ENCODE peak calls at places on chromosome 13, in five cellular contexts. O is tibial nerve, S is A549, N is transverse colon, Z is ovary. V is an unnamed sample.

GRCh38 chr13:24253520-24254150 is 55.7 kb upstream of the C1QTNF9 start:
- DNase-seq in O (no peak), Z (no peak), N (no peak), S (no peak), V (no peak)

GRCh38 chr13:79194272-79194671 is 211.8 kb downstream of the RBM26 start:
- DNase-seq in N (peak), Z (no peak), O (no peak), S (no peak), V (no peak)

GRCh38 chr13:112244495-112245177 is 131.5 kb upstream of the SPACA7 start:
- DNase-seq in Z (no peak), S (no peak), N (no peak), O (no peak), V (no peak)

GRCh38 chr13:49348748-49349147 is 95.1 kb downstream of the CAB39L start:
- DNase-seq in S (no peak), Z (no peak), O (no peak), N (no peak), V (no peak)

GRCh38 chr13:96499646-96500045 is 409.7 kb downstream of the HS6ST3 start:
- DNase-seq in S (no peak), Z (no peak), N (no peak), O (no peak), V (no peak)

GRCh38 chr13:42999491-42999890 is 7.5 kb upstream of the EPSTI1 start:
- DNase-seq in S (no peak), O (no peak), N (no peak), Z (no peak), V (no peak)

GRCh38 chr13:91308299-91308698 is 39.2 kb upstream of the MIR17HG start:
- DNase-seq in Z (no peak), N (no peak), O (no peak), S (no peak), V (no peak)

GRCh38 chr13:76903544-76904162 is 17.4 kb upstream of the KCTD12 start:
- DNase-seq in O (peak), S (peak), Z (peak), N (peak), V (peak)

GRCh38 chr13:113589961-113590339 is 5.4 kb downstream of the TFDP1 start:
- DNase-seq in S (no peak), N (peak), O (no peak), Z (no peak), V (peak)

GRCh38 chr13:98141938-98142426 is 912 bp upstream of the FARP1 start:
- DNase-seq in N (peak), O (no peak), Z (peak), S (no peak), V (peak)

GRCh38 chr13:80339841-80340642 is 884 bp downstream of the SPRY2 start:
- DNase-seq in O (no peak), S (peak), Z (peak), N (peak), V (peak)

GRCh38 chr13:80340643-80341097 is 256 bp downstream of the SPRY2 start:
- DNase-seq in S (peak), N (no peak), O (no peak), Z (no peak), V (no peak)

GRCh38 chr13:80341771-80342271 is 895 bp upstream of the SPRY2 start:
- DNase-seq in N (peak), Z (peak), S (peak), O (no peak), V (no peak)

GRCh38 chr13:80342541-80343371 is 1.8 kb upstream of the SPRY2 start:
- DNase-seq in S (peak), Z (peak), N (peak), O (peak), V (peak)

GRCh38 chr13:80341098-80341701 is at the start of gene SPRY2:
- DNase-seq in S (peak), N (peak), O (peak), Z (peak), V (peak)
- TF ChIP-seq EP300 in S (no peak), N (no peak), O (no peak), Z (no peak), V (no peak)

GRCh38 chr13:30796833-30797601 is 61.7 kb downstream of the ALOX5AP start:
- DNase-seq in Z (no peak), S (no peak), N (no peak), O (no peak), V (no peak)

GRCh38 chr13:30800107-30800506 is 64.8 kb downstream of the ALOX5AP start:
- DNase-seq in O (no peak), N (no peak), Z (no peak), S (no peak), V (no peak)

GRCh38 chr13:30797847-30798246 is 62.5 kb downstream of the ALOX5AP start:
- DNase-seq in S (no peak), O (no peak), N (no peak), Z (no peak), V (no peak)

GRCh38 chr13:30798776-30799625 is 63.7 kb downstream of the ALOX5AP start:
- DNase-seq in Z (no peak), O (no peak), N (no peak), S (no peak), V (no peak)

DNA sequence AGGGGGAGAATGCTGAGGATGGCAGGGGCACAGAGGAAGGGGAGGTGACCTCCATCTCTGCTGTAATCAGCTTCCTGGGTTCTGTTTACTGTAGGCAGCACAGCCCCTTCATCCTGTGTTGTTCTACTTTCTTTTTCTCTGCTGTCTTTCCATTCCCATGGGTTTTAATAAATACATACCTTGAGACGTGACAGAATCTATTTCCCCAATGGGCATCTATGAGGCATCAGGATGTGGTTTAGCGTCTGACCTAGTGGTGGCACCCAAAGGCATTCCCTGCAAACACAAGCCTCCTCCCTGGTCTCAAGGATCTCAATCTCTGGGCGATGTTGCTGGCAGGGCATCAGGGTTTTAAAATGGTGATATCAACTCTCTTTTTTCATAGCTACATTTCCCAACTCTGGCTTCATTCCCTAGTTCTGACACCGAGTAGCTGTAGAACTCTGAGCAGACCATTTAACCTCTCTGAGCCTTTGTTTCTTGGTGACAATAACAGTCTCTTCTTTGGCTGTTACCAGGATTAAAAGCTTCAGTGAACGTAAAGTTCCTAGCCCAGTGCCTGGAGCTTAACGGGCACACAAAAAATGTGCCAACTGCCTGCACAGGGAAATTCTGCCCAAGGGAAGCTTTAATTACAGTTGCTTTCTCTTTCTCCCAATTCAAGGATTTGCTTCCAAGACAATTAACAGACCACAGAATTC is 60.9 kb downstream of the ALOX5AP start:
- DNase-seq in S (peak), N (no peak), Z (no peak), O (no peak), V (no peak)
- TF ChIP-seq CTCF in S (no peak), N (no peak), Z (no peak), O (no peak), V (no peak)

GRCh38 chr13:59483441-59484116 is 680.1 kb downstream of the DIAPH3 start:
- DNase-seq in Z (no peak), O (no peak), S (no peak), N (no peak), V (no peak)
- TF ChIP-seq EP300 in Z (no peak), O (no peak), S (no peak), N (no peak), V (no peak)

DNA sequence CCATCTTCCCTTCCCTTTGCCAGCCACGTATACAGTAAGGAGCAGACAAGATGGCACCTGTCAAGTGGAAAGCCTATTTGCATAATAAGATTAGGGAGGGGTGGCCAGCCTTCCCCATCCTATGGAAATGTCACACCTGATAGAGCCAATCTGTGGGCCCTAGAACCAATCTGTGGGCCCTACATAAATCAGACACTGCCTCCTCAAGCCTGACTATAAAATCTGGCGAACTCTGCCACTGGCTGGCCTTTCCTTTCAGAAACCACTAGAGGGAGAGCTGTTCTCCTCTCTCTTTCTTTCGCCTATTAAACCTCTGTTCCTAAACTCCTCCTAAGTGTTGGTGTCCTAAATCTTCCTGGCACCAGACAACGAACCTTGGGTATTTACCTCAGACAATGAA is 231.5 kb upstream of the KLHL1 start:
- DNase-seq in S (peak), N (no peak), O (no peak), Z (no peak), V (peak)
- TF ChIP-seq CTCF in S (no peak), N (peak), O (peak), Z (no peak), V (peak)

GRCh38 chr13:44434441-44435141 is 61.0 kb downstream of the SERP2 start:
- DNase-seq in O (no peak), N (no peak), S (no peak), Z (peak), V (no peak)

GRCh38 chr13:44438234-44438579 is 64.6 kb downstream of the SERP2 start:
- DNase-seq in S (no peak), O (no peak), Z (no peak), N (no peak), V (no peak)

GRCh38 chr13:44435142-44435982 is 61.7 kb downstream of the SERP2 start:
- DNase-seq in O (peak), S (peak), N (peak), Z (peak), V (peak)

GRCh38 chr13:44437356-44438233 is 64.0 kb downstream of the SERP2 start:
- DNase-seq in N (no peak), O (no peak), Z (no peak), S (peak), V (no peak)

DNA sequence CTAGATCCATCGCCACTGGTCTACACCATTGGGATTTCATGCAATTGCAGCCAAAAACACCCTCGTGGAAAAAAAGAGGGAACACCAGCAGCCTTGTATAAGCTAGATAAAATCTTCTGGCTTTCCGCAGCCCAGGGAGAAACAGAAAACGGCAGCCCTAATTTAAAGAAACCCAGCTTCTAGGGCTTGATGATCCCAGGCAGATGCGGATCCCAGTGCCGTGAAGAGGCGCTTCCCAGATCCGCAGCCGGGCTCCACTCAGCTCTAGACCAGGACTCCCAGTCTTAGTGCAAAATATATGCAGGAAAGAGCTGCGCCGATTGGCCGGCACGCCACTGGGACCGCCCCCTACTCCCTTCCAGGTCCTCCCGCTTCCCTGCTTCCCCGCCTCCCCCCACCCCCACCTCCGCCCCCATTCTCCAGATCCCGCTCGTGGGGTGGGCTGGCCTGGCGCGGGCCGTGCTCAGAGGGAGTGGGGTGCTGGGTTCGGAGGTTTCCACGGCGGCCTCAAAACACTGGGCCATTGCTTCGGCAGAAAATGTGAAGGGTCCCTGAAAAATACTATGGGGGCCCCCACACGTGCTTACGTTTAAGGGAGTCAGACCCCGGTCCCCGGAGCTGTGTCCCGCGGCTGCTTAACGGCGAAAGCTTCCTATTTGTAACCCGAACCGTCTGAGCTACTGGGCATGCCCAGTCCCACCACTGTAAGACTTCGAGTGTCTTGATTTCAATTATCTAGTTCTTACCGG is 63.1 kb downstream of the SERP2 start:
- DNase-seq in S (peak), N (peak), O (peak), Z (peak), V (peak)
- TF ChIP-seq EP300 in S (no peak), N (no peak), O (peak), Z (no peak), V (no peak)

GRCh38 chr13:36666482-36667264 is 7.1 kb upstream of the SERTM1 start:
- DNase-seq in O (no peak), N (no peak), Z (no peak), S (no peak), V (no peak)
- TF ChIP-seq CTCF in O (no peak), N (no peak), Z (no peak), S (no peak), V (no peak)

DNA sequence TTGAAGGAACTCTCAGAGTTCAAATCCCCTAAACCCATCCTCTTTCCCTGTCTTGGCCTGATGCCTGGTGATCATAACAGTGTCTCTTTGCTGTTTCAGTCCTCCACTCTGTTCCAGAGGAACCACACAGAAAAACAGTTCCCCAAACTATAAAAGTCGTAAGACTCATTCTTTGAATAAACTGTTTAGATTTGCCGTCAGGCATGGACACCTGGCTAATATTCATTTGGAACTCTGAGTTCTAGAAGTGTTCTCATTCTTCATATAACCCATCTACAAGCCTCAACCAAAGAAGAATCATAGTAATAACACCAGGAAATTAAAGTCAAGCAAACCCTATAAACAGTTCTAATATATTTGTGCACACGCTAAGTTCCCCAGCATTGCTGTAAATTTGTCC is 37.7 kb upstream of the ABCC4 start:
- DNase-seq in O (no peak), Z (no peak), S (no peak), N (peak), V (no peak)
- TF ChIP-seq EP300 in O (no peak), Z (no peak), S (no peak), N (peak), V (no peak)